ENCODE peak calls at places on chromosomes 1 and 21, in ten cellular contexts. One of them, this sample, is unnamed.

GRCh38 chr21:28233536-28234220 is 759.0 kb downstream of the LTN1 start:
- DNase-seq in CD8-positive, alpha-beta memory T cell: no peak
- DNase-seq in amygdala: no peak
- DNase-seq in AG10803: no peak
- DNase-seq in ELR: no peak
- DNase-seq in glomerular endothelial cell: no peak
- DNase-seq in hepatic stellate cell: no peak
- DNase-seq in stomach: no peak
- DNase-seq in mucosa of descending colon: no peak
- DNase-seq in stimulated activated CD4-positive, alpha-beta T cell treated with anti-CD3 and anti-CD28 coated beads, Interleukin-1b, Interleukin-23, amount 100 ng/mL, for 24 hours: no peak
- DNase-seq in this sample: no peak

GRCh38 chr1:50968884-50969610 is 998 bp upstream of the CDKN2C start:
- DNase-seq in AG10803: peak; percentile 22
- DNase-seq in stimulated activated CD4-positive, alpha-beta T cell treated with anti-CD3 and anti-CD28 coated beads, Interleukin-1b, Interleukin-23, amount 100 ng/mL, for 24 hours: no peak
- DNase-seq in amygdala: no peak
- DNase-seq in mucosa of descending colon: peak; percentile 73
- DNase-seq in stomach: peak; percentile 56
- DNase-seq in ELR: peak; percentile 56
- DNase-seq in hepatic stellate cell: peak; percentile 41
- DNase-seq in CD8-positive, alpha-beta memory T cell: peak; percentile 41
- DNase-seq in glomerular endothelial cell: no peak
- DNase-seq in this sample: peak; percentile 71

GRCh38 chr1:20448626-20449215 is 37.3 kb downstream of the CAMK2N1 start:
- DNase-seq in glomerular endothelial cell: no peak
- DNase-seq in stimulated activated CD4-positive, alpha-beta T cell treated with anti-CD3 and anti-CD28 coated beads, Interleukin-1b, Interleukin-23, amount 100 ng/mL, for 24 hours: no peak
- DNase-seq in ELR: no peak
- DNase-seq in hepatic stellate cell: no peak
- DNase-seq in amygdala: no peak
- DNase-seq in CD8-positive, alpha-beta memory T cell: no peak
- DNase-seq in stomach: no peak
- DNase-seq in mucosa of descending colon: no peak
- DNase-seq in AG10803: no peak
- DNase-seq in this sample: no peak

GRCh38 chr1:229208481-229208880 is 62.4 kb upstream of the RAB4A start:
- DNase-seq in hepatic stellate cell: no peak
- DNase-seq in stimulated activated CD4-positive, alpha-beta T cell treated with anti-CD3 and anti-CD28 coated beads, Interleukin-1b, Interleukin-23, amount 100 ng/mL, for 24 hours: no peak
- DNase-seq in AG10803: no peak
- DNase-seq in glomerular endothelial cell: no peak
- DNase-seq in mucosa of descending colon: no peak
- DNase-seq in CD8-positive, alpha-beta memory T cell: no peak
- DNase-seq in amygdala: no peak
- DNase-seq in ELR: no peak
- DNase-seq in stomach: no peak
- DNase-seq in this sample: no peak

GRCh38 chr1:221897312-221897711 is 155.4 kb upstream of the DUSP10 start:
- DNase-seq in ELR: peak; percentile 54
- DNase-seq in stimulated activated CD4-positive, alpha-beta T cell treated with anti-CD3 and anti-CD28 coated beads, Interleukin-1b, Interleukin-23, amount 100 ng/mL, for 24 hours: no peak
- DNase-seq in glomerular endothelial cell: no peak
- DNase-seq in amygdala: no peak
- DNase-seq in stomach: no peak
- DNase-seq in mucosa of descending colon: no peak
- DNase-seq in hepatic stellate cell: peak; percentile 24
- DNase-seq in CD8-positive, alpha-beta memory T cell: no peak
- DNase-seq in AG10803: peak; percentile 88
- DNase-seq in this sample: no peak

GRCh38 chr1:119742193-119742592 is 26.5 kb downstream of the HMGCS2 start:
- DNase-seq in AG10803: peak; percentile 67
- DNase-seq in amygdala: peak; percentile 41
- DNase-seq in hepatic stellate cell: peak; percentile 27
- DNase-seq in stomach: no peak
- DNase-seq in glomerular endothelial cell: no peak
- DNase-seq in mucosa of descending colon: no peak
- DNase-seq in CD8-positive, alpha-beta memory T cell: no peak
- DNase-seq in stimulated activated CD4-positive, alpha-beta T cell treated with anti-CD3 and anti-CD28 coated beads, Interleukin-1b, Interleukin-23, amount 100 ng/mL, for 24 hours: no peak
- DNase-seq in ELR: no peak
- DNase-seq in this sample: no peak

GRCh38 chr1:8207202-8207601 is 110.7 kb upstream of the SLC45A1 start:
- DNase-seq in amygdala: no peak
- DNase-seq in ELR: no peak
- DNase-seq in AG10803: no peak
- DNase-seq in glomerular endothelial cell: no peak
- DNase-seq in hepatic stellate cell: no peak
- DNase-seq in mucosa of descending colon: no peak
- DNase-seq in stimulated activated CD4-positive, alpha-beta T cell treated with anti-CD3 and anti-CD28 coated beads, Interleukin-1b, Interleukin-23, amount 100 ng/mL, for 24 hours: no peak
- DNase-seq in stomach: no peak
- DNase-seq in CD8-positive, alpha-beta memory T cell: no peak
- DNase-seq in this sample: no peak

GRCh38 chr1:205504311-205505075 is at the start of gene CDK18:
- DNase-seq in stimulated activated CD4-positive, alpha-beta T cell treated with anti-CD3 and anti-CD28 coated beads, Interleukin-1b, Interleukin-23, amount 100 ng/mL, for 24 hours: peak; percentile 32
- DNase-seq in ELR: peak; percentile 18
- DNase-seq in amygdala: peak; percentile 90
- DNase-seq in stomach: peak; percentile 92
- DNase-seq in AG10803: no peak
- DNase-seq in mucosa of descending colon: peak; percentile 90
- DNase-seq in glomerular endothelial cell: no peak
- DNase-seq in hepatic stellate cell: peak; percentile 81
- DNase-seq in CD8-positive, alpha-beta memory T cell: peak; percentile 18
- DNase-seq in this sample: peak; percentile 93

GRCh38 chr1:211735208-211736170 is 60.1 kb upstream of the NEK2 start:
- DNase-seq in amygdala: peak; percentile 64
- DNase-seq in glomerular endothelial cell: peak; percentile 60
- DNase-seq in ELR: peak; percentile 97
- DNase-seq in AG10803: peak; percentile 78
- DNase-seq in hepatic stellate cell: peak; percentile 82
- DNase-seq in stomach: no peak
- DNase-seq in mucosa of descending colon: no peak
- DNase-seq in stimulated activated CD4-positive, alpha-beta T cell treated with anti-CD3 and anti-CD28 coated beads, Interleukin-1b, Interleukin-23, amount 100 ng/mL, for 24 hours: no peak
- DNase-seq in CD8-positive, alpha-beta memory T cell: no peak
- DNase-seq in this sample: no peak

GRCh38 chr1:201142011-201142853 is 12.0 kb downstream of the TMEM9 start:
- DNase-seq in AG10803: peak; percentile 17
- DNase-seq in stomach: no peak
- DNase-seq in mucosa of descending colon: no peak
- DNase-seq in glomerular endothelial cell: no peak
- DNase-seq in stimulated activated CD4-positive, alpha-beta T cell treated with anti-CD3 and anti-CD28 coated beads, Interleukin-1b, Interleukin-23, amount 100 ng/mL, for 24 hours: no peak
- DNase-seq in amygdala: no peak
- DNase-seq in CD8-positive, alpha-beta memory T cell: no peak
- DNase-seq in hepatic stellate cell: no peak
- DNase-seq in ELR: no peak
- DNase-seq in this sample: no peak

GRCh38 chr1:26049531-26050254 is 3.8 kb upstream of the SLC30A2 start:
- DNase-seq in mucosa of descending colon: peak; percentile 54
- DNase-seq in stomach: no peak
- DNase-seq in glomerular endothelial cell: no peak
- DNase-seq in stimulated activated CD4-positive, alpha-beta T cell treated with anti-CD3 and anti-CD28 coated beads, Interleukin-1b, Interleukin-23, amount 100 ng/mL, for 24 hours: no peak
- DNase-seq in ELR: peak; percentile 19
- DNase-seq in hepatic stellate cell: no peak
- DNase-seq in AG10803: peak; percentile 7
- DNase-seq in amygdala: no peak
- DNase-seq in CD8-positive, alpha-beta memory T cell: no peak
- DNase-seq in this sample: no peak

GRCh38 chr1:110011527-110012041 is 22.8 kb upstream of the STRIP1 start:
- DNase-seq in stomach: peak; percentile 33
- DNase-seq in hepatic stellate cell: peak; percentile 45
- DNase-seq in glomerular endothelial cell: no peak
- DNase-seq in ELR: peak; percentile 71
- DNase-seq in mucosa of descending colon: no peak
- DNase-seq in AG10803: peak; percentile 66
- DNase-seq in CD8-positive, alpha-beta memory T cell: no peak
- DNase-seq in stimulated activated CD4-positive, alpha-beta T cell treated with anti-CD3 and anti-CD28 coated beads, Interleukin-1b, Interleukin-23, amount 100 ng/mL, for 24 hours: no peak
- DNase-seq in amygdala: no peak
- DNase-seq in this sample: no peak

GRCh38 chr1:229928767-229929166 is 138.3 kb upstream of the GALNT2 start:
- DNase-seq in glomerular endothelial cell: no peak
- DNase-seq in stomach: no peak
- DNase-seq in amygdala: no peak
- DNase-seq in AG10803: no peak
- DNase-seq in CD8-positive, alpha-beta memory T cell: no peak
- DNase-seq in ELR: no peak
- DNase-seq in hepatic stellate cell: no peak
- DNase-seq in mucosa of descending colon: no peak
- DNase-seq in stimulated activated CD4-positive, alpha-beta T cell treated with anti-CD3 and anti-CD28 coated beads, Interleukin-1b, Interleukin-23, amount 100 ng/mL, for 24 hours: no peak
- DNase-seq in this sample: no peak

GRCh38 chr21:45973475-45974072 is 8.0 kb upstream of the COL6A1 start:
- DNase-seq in ELR: peak; percentile 89
- DNase-seq in hepatic stellate cell: peak; percentile 91
- DNase-seq in stomach: peak; percentile 66
- DNase-seq in stimulated activated CD4-positive, alpha-beta T cell treated with anti-CD3 and anti-CD28 coated beads, Interleukin-1b, Interleukin-23, amount 100 ng/mL, for 24 hours: peak; percentile 70
- DNase-seq in mucosa of descending colon: peak; percentile 73
- DNase-seq in CD8-positive, alpha-beta memory T cell: peak; percentile 65
- DNase-seq in AG10803: peak; percentile 82
- DNase-seq in amygdala: no peak
- DNase-seq in glomerular endothelial cell: no peak
- DNase-seq in this sample: peak; percentile 71

GRCh38 chr1:87985071-87985470 is 656.4 kb downstream of the LMO4 start:
- DNase-seq in ELR: no peak
- DNase-seq in glomerular endothelial cell: no peak
- DNase-seq in hepatic stellate cell: no peak
- DNase-seq in AG10803: no peak
- DNase-seq in stomach: no peak
- DNase-seq in CD8-positive, alpha-beta memory T cell: no peak
- DNase-seq in amygdala: no peak
- DNase-seq in stimulated activated CD4-positive, alpha-beta T cell treated with anti-CD3 and anti-CD28 coated beads, Interleukin-1b, Interleukin-23, amount 100 ng/mL, for 24 hours: no peak
- DNase-seq in mucosa of descending colon: no peak
- DNase-seq in this sample: no peak